ENCODE peak calls at places on chromosome 11, in nine cellular contexts. R, N, Q, V, Y, S, J, C and F are unnamed samples.

GRCh38 chr11:109994896-109995295 is 98.3 kb upstream of the ZC3H12C start:
- DNase-seq in V (no peak), S (no peak), Q (no peak), N (no peak), C (no peak), J (no peak), R (no peak), Y (no peak), F (no peak)

GRCh38 chr11:76235233-76236091 is 29.2 kb upstream of the WNT11 start:
- DNase-seq in J (peak), N (peak), C (peak), V (peak), S (peak), R (peak), Y (peak), Q (peak), F (peak)

GRCh38 chr11:19243601-19244000 is 2.9 kb upstream of the E2F8 start:
- DNase-seq in C (no peak), Q (no peak), V (no peak), J (no peak), N (no peak), S (no peak), R (no peak), Y (no peak), F (peak)

GRCh38 chr11:44007746-44008501 is 39.9 kb upstream of the ACCSL start:
- DNase-seq in V (no peak), C (peak), S (peak), Q (no peak), J (no peak), N (no peak), Y (peak), R (no peak), F (peak)

GRCh38 chr11:132037961-132038360 is 667.5 kb downstream of the NTM start:
- DNase-seq in C (no peak), N (no peak), Y (no peak), J (no peak), V (no peak), R (no peak), Q (no peak), S (no peak), F (no peak)

GRCh38 chr11:17014774-17015638 is 792 bp upstream of the PLEKHA7 start:
- DNase-seq in C (peak), J (peak), N (no peak), S (peak), Y (no peak), V (peak), R (peak), Q (no peak), F (peak)

GRCh38 chr11:14892036-14892556 is at the start of gene CYP2R1:
- DNase-seq in Y (peak), S (peak), J (peak), V (peak), R (peak), Q (peak), C (peak), N (peak), F (peak)

GRCh38 chr11:63491614-63492372 is 826 bp upstream of the PLAAT5 start:
- DNase-seq in J (no peak), V (peak), R (no peak), Y (no peak), Q (no peak), C (no peak), N (no peak), S (no peak), F (no peak)

GRCh38 chr11:118142081-118142480 is 10.5 kb downstream of the SCN4B start:
- DNase-seq in S (no peak), Y (no peak), N (no peak), Q (no peak), R (no peak), V (no peak), J (no peak), C (no peak), F (peak)

GRCh38 chr11:68048681-68049508 is 10.1 kb downstream of the TCIRG1 start:
- DNase-seq in R (no peak), Q (no peak), C (peak), V (no peak), S (no peak), N (no peak), J (no peak), Y (no peak), F (no peak)

GRCh38 chr11:102111787-102112653 is 1.8 kb downstream of the YAP1 start:
- DNase-seq in Q (no peak), C (no peak), J (no peak), R (no peak), Y (peak), V (peak), N (no peak), S (peak), F (peak)

GRCh38 chr11:16925495-16926065 is 88.6 kb downstream of the PLEKHA7 start:
- DNase-seq in R (no peak), N (no peak), J (peak), V (no peak), C (peak), Q (no peak), S (peak), Y (no peak), F (peak)

GRCh38 chr11:20127671-20128527 is 32.4 kb downstream of the DBX1 start:
- DNase-seq in J (peak), N (peak), Q (peak), S (peak), R (peak), Y (peak), C (peak), V (peak), F (peak)

GRCh38 chr11:11010624-11011127 is 152.8 kb upstream of the ZBED5 start:
- DNase-seq in Y (no peak), V (no peak), R (no peak), Q (no peak), N (no peak), J (no peak), C (peak), S (peak), F (peak)

GRCh38 chr11:119757378-119757777 is 28.4 kb upstream of the NECTIN1 start:
- DNase-seq in N (no peak), Y (no peak), V (no peak), J (no peak), C (no peak), Q (no peak), R (no peak), S (no peak), F (no peak)

GRCh38 chr11:69451289-69451688 is 30.2 kb upstream of the LINC01488 start:
- DNase-seq in Q (no peak), J (no peak), R (no peak), C (no peak), S (no peak), Y (no peak), N (no peak), V (no peak), F (no peak)

GRCh38 chr11:117026593-117027330 is 71.5 kb downstream of the SIK3 start:
- DNase-seq in Y (no peak), V (no peak), N (no peak), J (no peak), Q (no peak), C (no peak), S (no peak), R (no peak), F (peak)

GRCh38 chr11:110833033-110833484 is 120.8 kb upstream of the ARHGAP20 start:
- DNase-seq in C (no peak), N (no peak), R (no peak), V (no peak), S (no peak), J (no peak), Y (no peak), Q (no peak), F (peak)

GRCh38 chr11:1755344-1756023 is 5.1 kb upstream of the IFITM10 start:
- DNase-seq in Y (no peak), N (no peak), C (no peak), S (no peak), J (no peak), Q (no peak), R (no peak), V (peak), F (no peak)

GRCh38 chr11:33040127-33040861 is 922 bp downstream of the TCP11L1 start:
- DNase-seq in R (peak), N (no peak), V (no peak), S (no peak), Q (peak), Y (peak), C (no peak), J (peak), F (peak)

GRCh38 chr11:131464024-131464423 is 93.6 kb downstream of the NTM start:
- DNase-seq in R (no peak), Q (no peak), C (no peak), S (no peak), N (no peak), J (no peak), V (no peak), Y (no peak), F (no peak)

GRCh38 chr11:62857541-62857982 is 18.2 kb upstream of the WDR74 start:
- DNase-seq in C (no peak), S (no peak), Y (no peak), N (no peak), J (no peak), Q (no peak), R (no peak), V (no peak), F (peak)

GRCh38 chr11:135075740-135076139 is 663.7 kb upstream of the B3GAT1 start:
- DNase-seq in Y (peak), J (no peak), Q (peak), V (peak), S (peak), N (peak), R (peak), C (peak), F (peak)

GRCh38 chr11:48172818-48173609 is 43.6 kb upstream of the OR4B1 start:
- DNase-seq in C (peak), Q (peak), Y (peak), V (peak), J (peak), R (peak), N (peak), S (peak), F (peak)

GRCh38 chr11:119889728-119890280 is 160.8 kb upstream of the NECTIN1 start:
- DNase-seq in J (no peak), V (no peak), S (no peak), Y (no peak), C (no peak), R (no peak), N (no peak), Q (no peak), F (no peak)

GRCh38 chr11:27596388-27596787 is 89.8 kb upstream of the LIN7C start:
- DNase-seq in S (no peak), Y (no peak), V (no peak), R (no peak), J (no peak), C (no peak), Q (no peak), N (no peak), F (no peak)

GRCh38 chr11:48087974-48088681 is 107.8 kb downstream of the PTPRJ start:
- DNase-seq in C (no peak), N (no peak), J (no peak), Q (no peak), V (no peak), Y (no peak), R (no peak), S (peak), F (no peak)